ENCODE peak calls at places on chromosomes 7 and 10, in ten cellular contexts. M is SW480; Q is upper lobe of left lung; J is mucosa of gallbladder; V is activated effector memory CD4-positive, alpha-beta T cell treated with anti-CD3 and anti-CD28 coated beads, Interleukin-2, amount 50 U/mL, for 16 hours; Z is activated CD4-positive, alpha-beta T cell treated with anti-CD3 and anti-CD28 coated beads, Interleukin-2, amount 10 ng/mL, durations not matched to agents 24 days and 14 days; Y is hippocampal formation; A is activated T-cell treated with anti-CD3 and anti-CD28 coated beads, Interleukin-2, amount 50 U/mL, for 1 hour; O is HCEC 1CT; H is epithelial cell of prostate. N is an unnamed sample.

GRCh38 chr7:94908204-94909022 is 1.0 kb downstream of the PPP1R9A start:
- DNase-seq in Y (peak), M (peak), V (no peak), A (no peak), J (peak), Q (peak), O (no peak), Z (no peak), H (no peak), N (no peak)

GRCh38 chr10:63605568-63605967 is 84.4 kb downstream of the REEP3 start:
- DNase-seq in A (no peak), O (no peak), M (peak), V (no peak), Q (no peak), Y (peak), H (no peak), Z (no peak), J (no peak), N (no peak)

GRCh38 chr7:137241655-137242054 is 101.9 kb downstream of the PTN start:
- DNase-seq in V (no peak), J (no peak), Z (no peak), O (no peak), Y (no peak), H (no peak), Q (no peak), M (no peak), A (no peak), N (no peak)

GRCh38 chr7:157431951-157432540 is 95.2 kb downstream of the DNAJB6 start:
- DNase-seq in Z (no peak), A (no peak), J (no peak), H (no peak), V (peak), M (no peak), Q (no peak), Y (no peak), O (no peak), N (peak)

GRCh38 chr7:66518151-66518691 is 110.5 kb upstream of the KCTD7 start:
- DNase-seq in V (no peak), J (no peak), Y (no peak), Q (peak), M (no peak), A (no peak), O (no peak), Z (no peak), H (no peak), N (no peak)

GRCh38 chr7:64310426-64310825 is 3.3 kb upstream of the ZNF736 start:
- DNase-seq in O (no peak), H (no peak), A (no peak), M (no peak), J (no peak), V (no peak), Y (no peak), Q (no peak), Z (no peak), N (no peak)

GRCh38 chr7:132503415-132503814 is 72.9 kb downstream of the PLXNA4 start:
- DNase-seq in A (no peak), Q (no peak), Z (no peak), O (no peak), J (no peak), M (no peak), V (no peak), Y (no peak), H (no peak), N (no peak)

GRCh38 chr7:116802784-116803183 is 59.6 kb upstream of the CAPZA2 start:
- DNase-seq in J (no peak), H (peak), Y (peak), Q (no peak), M (peak), Z (peak), V (no peak), A (no peak), O (peak), N (no peak)

GRCh38 chr10:43375401-43376020 is 4.1 kb downstream of the FXYD4 start:
- DNase-seq in A (no peak), M (peak), H (no peak), Z (no peak), Y (no peak), J (no peak), O (no peak), Q (no peak), V (no peak), N (no peak)

GRCh38 chr10:99809481-99809880 is 27.0 kb downstream of the ABCC2 start:
- DNase-seq in A (no peak), M (no peak), Q (no peak), O (no peak), Y (no peak), Z (no peak), H (no peak), J (no peak), V (no peak), N (no peak)

GRCh38 chr10:110479710-110480109 is 18.0 kb upstream of the DUSP5 start:
- DNase-seq in A (no peak), O (no peak), M (no peak), J (no peak), Z (no peak), H (no peak), V (no peak), Y (no peak), Q (no peak), N (no peak)